ENCODE peak calls at places on chromosomes 13 and 19, in eight cellular contexts. S is left ventricle myocardium inferior, T is lower lobe of right lung, K is fibroblast of the aortic adventitia, A is tibial nerve, M is psoas muscle, U is AG09309, R is heart right ventricle. F is an unnamed sample.

GRCh38 chr13:106372199-106373160 is 163.0 kb downstream of the EFNB2 start:
- DNase-seq in S (no peak), T (no peak), K (peak), A (no peak), M (no peak), U (peak), R (no peak), F (no peak)

GRCh38 chr19:11435833-11436313 is 438 bp downstream of the PRKCSH start:
- DNase-seq in S (no peak), T (no peak), K (no peak), A (no peak), M (no peak), U (no peak), R (no peak), F (peak)

GRCh38 chr19:6719992-6720368 is 470 bp downstream of the C3 start:
- DNase-seq in S (no peak), T (no peak), K (no peak), A (no peak), M (no peak), U (no peak), R (no peak), F (no peak)

GRCh38 chr13:64369121-64369520 is 2861.0 kb downstream of the PCDH9 start:
- DNase-seq in S (no peak), T (no peak), K (peak), A (no peak), M (no peak), U (no peak), R (no peak), F (no peak)

GRCh38 chr19:12759686-12760085 is 8.1 kb downstream of the BEST2 start:
- DNase-seq in S (no peak), T (no peak), K (no peak), A (no peak), M (no peak), U (no peak), R (no peak), F (no peak)

GRCh38 chr13:99153219-99153618 is 47.4 kb upstream of the UBAC2 start:
- DNase-seq in S (no peak), T (no peak), K (peak), A (no peak), M (no peak), U (no peak), R (no peak), F (no peak)

GRCh38 chr19:14577885-14578427 is 4.9 kb upstream of the CLEC17A start:
- DNase-seq in S (no peak), T (no peak), K (no peak), A (no peak), M (no peak), U (no peak), R (no peak), F (no peak)

GRCh38 chr19:1236566-1236965 is 1.2 kb downstream of the CBARP start:
- DNase-seq in S (no peak), T (no peak), K (no peak), A (no peak), M (no peak), U (no peak), R (no peak), F (no peak)

GRCh38 chr19:49830766-49831165 is 12.7 kb downstream of the MED25 start:
- DNase-seq in S (no peak), T (no peak), K (no peak), A (no peak), M (no peak), U (no peak), R (no peak), F (no peak)

GRCh38 chr19:38019427-38019724 is 112.4 kb downstream of the SIPA1L3 start:
- DNase-seq in S (no peak), T (no peak), K (no peak), A (no peak), M (no peak), U (no peak), R (no peak), F (no peak)

GRCh38 chr13:107069107-107069776 is 501.3 kb upstream of the ARGLU1 start:
- DNase-seq in S (no peak), T (no peak), K (no peak), A (no peak), M (no peak), U (no peak), R (no peak), F (no peak)

GRCh38 chr19:41327499-41328156 is 17.7 kb downstream of the CCDC97 start:
- DNase-seq in S (peak), T (peak), K (no peak), A (no peak), M (peak), U (no peak), R (peak), F (peak)

GRCh38 chr13:97254809-97255208 is 32.7 kb downstream of the MBNL2 start:
- DNase-seq in S (no peak), T (no peak), K (peak), A (no peak), M (no peak), U (no peak), R (no peak), F (no peak)

GRCh38 chr19:16016226-16017137 is 59.8 kb upstream of the TPM4 start:
- DNase-seq in S (no peak), T (no peak), K (no peak), A (no peak), M (no peak), U (no peak), R (no peak), F (no peak)

GRCh38 chr19:47310819-47311218 is 1.2 kb downstream of the C5AR1 start:
- DNase-seq in S (peak), T (peak), K (peak), A (no peak), M (no peak), U (no peak), R (peak), F (no peak)

GRCh38 chr13:108227651-108228272 is 9.6 kb downstream of the ABHD13 start:
- DNase-seq in S (no peak), T (no peak), K (peak), A (no peak), M (no peak), U (no peak), R (peak), F (peak)

GRCh38 chr13:105572401-105572800 is 963.1 kb downstream of the EFNB2 start:
- DNase-seq in S (no peak), T (no peak), K (no peak), A (no peak), M (no peak), U (no peak), R (no peak), F (no peak)

GRCh38 chr19:4935449-4935848 is 26.1 kb downstream of the UHRF1 start:
- DNase-seq in S (no peak), T (no peak), K (no peak), A (no peak), M (no peak), U (no peak), R (no peak), F (no peak)
- TF ChIP-seq CTCF in S (no peak), T (no peak), K (no peak), A (no peak), M (no peak), U (no peak), R (no peak), F (no peak)

GRCh38 chr13:29270536-29271045 is 324.9 kb downstream of the SLC7A1 start:
- DNase-seq in S (no peak), T (no peak), K (no peak), A (no peak), M (no peak), U (no peak), R (no peak), F (no peak)

GRCh38 chr13:29266743-29267142 is 328.7 kb downstream of the SLC7A1 start:
- DNase-seq in S (no peak), T (no peak), K (no peak), A (no peak), M (no peak), U (no peak), R (no peak), F (no peak)

GRCh38 chr13:29260684-29261083 is 334.8 kb downstream of the SLC7A1 start:
- DNase-seq in S (no peak), T (no peak), K (no peak), A (no peak), M (no peak), U (no peak), R (no peak), F (no peak)

GRCh38 chr13:29266261-29266660 is 329.2 kb downstream of the SLC7A1 start:
- DNase-seq in S (no peak), T (no peak), K (no peak), A (no peak), M (no peak), U (no peak), R (no peak), F (no peak)
- TF ChIP-seq CTCF in S (no peak), T (no peak), K (no peak), A (no peak), M (no peak), U (no peak), R (no peak), F (no peak)

DNA sequence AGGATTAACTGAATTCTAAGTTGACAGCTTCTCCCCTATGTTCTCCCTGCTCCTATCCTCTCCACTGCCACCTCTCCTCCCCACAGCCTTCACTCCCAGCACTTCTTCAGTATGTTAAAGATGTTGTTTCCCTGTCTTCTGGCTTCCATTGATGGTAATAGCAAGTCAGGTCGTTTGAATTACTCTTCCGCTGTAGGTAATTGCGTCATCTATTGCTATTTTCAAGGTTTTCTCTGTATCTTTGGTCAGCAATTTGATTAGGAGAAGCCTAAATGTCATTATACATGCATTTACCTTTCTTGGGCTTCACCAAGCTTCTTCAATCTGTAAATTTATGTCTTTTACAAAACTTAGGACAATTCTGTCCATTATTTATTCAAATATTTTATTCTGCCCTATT is 377.3 kb upstream of the KLF12 start:
- DNase-seq in S (no peak), T (no peak), K (no peak), A (no peak), M (no peak), U (no peak), R (no peak), F (no peak)
- TF ChIP-seq CTCF in S (no peak), T (no peak), K (no peak), A (no peak), M (no peak), U (no peak), R (no peak), F (no peak)

DNA sequence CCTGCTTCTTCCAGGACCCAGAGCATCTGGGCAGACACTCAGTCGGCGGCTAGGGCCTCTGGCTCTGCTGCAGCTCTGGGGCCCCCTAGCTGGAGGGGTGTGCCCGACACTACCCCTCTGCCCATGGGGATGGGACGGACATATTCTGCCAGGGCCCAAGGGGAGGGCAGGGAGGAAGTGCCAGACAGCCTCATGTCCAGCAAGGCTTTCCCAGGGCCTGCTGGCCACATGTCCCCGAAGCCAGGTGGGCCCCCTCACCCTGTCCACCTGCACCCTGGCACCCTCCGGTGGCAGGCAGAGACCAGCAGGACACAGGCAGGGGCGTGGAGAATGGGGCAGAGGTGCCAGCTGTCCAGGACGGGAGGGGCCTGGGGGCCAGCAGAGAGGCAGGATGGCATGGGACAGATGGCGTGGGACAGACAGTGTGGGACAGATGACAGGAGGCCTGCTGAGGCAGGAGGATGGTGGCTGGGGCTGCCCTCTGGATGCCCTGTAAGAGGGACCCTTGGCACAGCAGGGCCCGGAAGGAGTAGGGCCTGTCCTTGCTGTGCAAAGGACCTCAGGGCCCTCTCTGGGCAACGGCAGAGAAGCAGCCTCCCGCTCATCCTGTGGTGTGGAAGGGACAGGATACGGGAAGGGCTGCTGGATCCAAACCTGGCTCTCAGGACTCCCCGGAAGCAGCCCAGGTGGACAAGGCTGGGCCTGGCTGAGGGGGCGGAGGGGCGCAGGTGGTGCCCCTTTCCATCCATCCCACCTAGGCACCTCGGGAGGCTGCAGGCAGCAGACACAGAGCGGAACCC is 29.1 kb downstream of the CEBPG start:
- DNase-seq in S (no peak), T (peak), K (no peak), A (peak), M (no peak), U (no peak), R (no peak), F (no peak)
- TF ChIP-seq CTCF in S (peak), T (peak), K (no peak), A (no peak), M (peak), U (peak), R (peak), F (no peak)

DNA sequence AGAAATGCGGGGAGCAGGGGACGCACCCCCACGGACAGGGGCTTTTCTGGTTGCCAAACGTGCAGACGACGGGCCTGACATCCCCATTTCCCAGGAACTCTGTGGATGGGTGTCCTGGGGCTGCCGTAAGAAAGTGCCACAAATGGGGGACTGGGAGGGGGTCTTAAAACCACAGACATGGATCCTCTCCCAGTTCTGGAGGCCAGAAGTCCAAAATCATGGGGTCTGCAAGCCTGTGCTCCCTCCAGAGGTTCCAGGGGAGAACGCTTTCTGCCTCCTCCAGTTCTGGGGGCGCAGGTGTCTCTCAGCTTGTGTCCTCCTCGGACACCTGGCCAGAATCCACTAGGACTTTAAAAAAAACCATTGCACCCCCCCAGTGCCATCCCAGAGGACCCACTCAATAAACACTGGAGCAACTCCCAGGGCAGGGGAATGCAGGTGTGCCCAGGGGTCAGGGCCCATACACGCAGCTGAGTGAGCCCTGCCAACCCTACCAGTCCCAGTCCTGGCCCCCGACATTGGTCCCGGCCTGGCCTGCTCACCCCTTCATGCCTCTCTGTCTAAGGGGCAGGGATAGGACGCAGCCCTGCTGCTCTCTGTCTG is 103.9 kb downstream of the GADD45B start:
- DNase-seq in S (no peak), T (no peak), K (no peak), A (no peak), M (no peak), U (no peak), R (no peak), F (no peak)
- TF ChIP-seq CTCF in S (peak), T (no peak), K (no peak), A (no peak), M (no peak), U (no peak), R (peak), F (peak)